ENCODE peak calls at places on chromosomes 2 and 18, in four cellular contexts. One of them, this sample, is unnamed.
A peak's percentile ranks its signal among the peaks of the same experiment; 100 is the strongest.

GRCh38 chr18:7608174-7608550 is 41.0 kb downstream of the PTPRM start:
- DNase-seq in K562: no peak
- DNase-seq in HCT116: no peak
- DNase-seq in HepG2: no peak
- DNase-seq in this sample: no peak

GRCh38 chr2:136572335-136572734 is 193.0 kb upstream of the THSD7B start:
- DNase-seq in K562: no peak
- DNase-seq in HCT116: no peak
- DNase-seq in HepG2: no peak
- DNase-seq in this sample: no peak

GRCh38 chr2:184596819-184597411 is 1.4 kb upstream of the ZNF804A start:
- DNase-seq in K562: no peak
- DNase-seq in HCT116: peak; percentile 27
- DNase-seq in HepG2: peak; percentile 59
- DNase-seq in this sample: no peak

GRCh38 chr2:133431289-133431688 is 137.0 kb downstream of the NCKAP5 start:
- DNase-seq in K562: no peak
- DNase-seq in HCT116: no peak
- DNase-seq in HepG2: no peak
- DNase-seq in this sample: no peak

GRCh38 chr2:205800804-205801203 is 118.5 kb downstream of the NRP2 start:
- DNase-seq in K562: no peak
- DNase-seq in HCT116: no peak
- DNase-seq in HepG2: no peak
- DNase-seq in this sample: no peak

GRCh38 chr2:230899287-230899686 is 25.8 kb downstream of the GPR55 start:
- DNase-seq in K562: no peak
- DNase-seq in HCT116: no peak
- DNase-seq in HepG2: no peak
- DNase-seq in this sample: no peak

GRCh38 chr2:190446750-190447516 is 38.8 kb downstream of the MFSD6 start:
- DNase-seq in K562: no peak
- DNase-seq in HCT116: no peak
- DNase-seq in HepG2: no peak
- DNase-seq in this sample: no peak

GRCh38 chr2:19350678-19351401 is 7.6 kb downstream of the OSR1 start:
- DNase-seq in K562: no peak
- DNase-seq in HCT116: no peak
- DNase-seq in HepG2: no peak
- DNase-seq in this sample: no peak

GRCh38 chr18:45688113-45688512 is 35.9 kb upstream of the SLC14A1 start:
- DNase-seq in K562: no peak
- DNase-seq in HCT116: no peak
- DNase-seq in HepG2: no peak
- DNase-seq in this sample: no peak

GRCh38 chr2:41204315-41204714 is 752.4 kb upstream of the SLC8A1 start:
- DNase-seq in K562: no peak
- DNase-seq in HCT116: no peak
- DNase-seq in HepG2: no peak
- DNase-seq in this sample: no peak

GRCh38 chr18:73774836-73775509 is 372.7 kb downstream of the FBXO15 start:
- DNase-seq in K562: no peak
- DNase-seq in HCT116: no peak
- DNase-seq in HepG2: no peak
- DNase-seq in this sample: peak; percentile 50

GRCh38 chr2:39202639-39203369 is 41.0 kb downstream of the CDKL4 start:
- DNase-seq in K562: peak; percentile 9
- DNase-seq in HCT116: no peak
- DNase-seq in HepG2: no peak
- DNase-seq in this sample: no peak

GRCh38 chr2:43073373-43073772 is 153.0 kb downstream of the ZFP36L2 start:
- DNase-seq in K562: peak; percentile 81
- DNase-seq in HCT116: no peak
- DNase-seq in HepG2: no peak
- DNase-seq in this sample: no peak

GRCh38 chr2:233185320-233185719 is 66.2 kb upstream of the ATG16L1 start:
- DNase-seq in K562: no peak
- DNase-seq in HCT116: no peak
- DNase-seq in HepG2: no peak
- DNase-seq in this sample: no peak

GRCh38 chr2:240002983-240003382 is 22.2 kb downstream of the NDUFA10 start:
- DNase-seq in K562: no peak
- DNase-seq in HCT116: no peak
- DNase-seq in HepG2: no peak
- DNase-seq in this sample: no peak
- TF ChIP-seq TCF7L2 in K562: no peak
- TF ChIP-seq TCF7L2 in HCT116: no peak
- TF ChIP-seq TCF7L2 in HepG2: no peak
- TF ChIP-seq TCF7L2 in this sample: no peak

GRCh38 chr2:106864051-106864450 is 21.9 kb downstream of the ST6GAL2 start:
- DNase-seq in K562: no peak
- DNase-seq in HCT116: no peak
- DNase-seq in HepG2: no peak
- DNase-seq in this sample: no peak

GRCh38 chr2:106857882-106858478 is 28.0 kb downstream of the ST6GAL2 start:
- DNase-seq in K562: no peak
- DNase-seq in HCT116: no peak
- DNase-seq in HepG2: no peak
- DNase-seq in this sample: no peak

GRCh38 chr2:106859498-106859897 is 26.5 kb downstream of the ST6GAL2 start:
- DNase-seq in K562: peak; percentile 1
- DNase-seq in HCT116: no peak
- DNase-seq in HepG2: no peak
- DNase-seq in this sample: no peak

GRCh38 chr2:106863387-106863786 is 22.6 kb downstream of the ST6GAL2 start:
- DNase-seq in K562: no peak
- DNase-seq in HCT116: no peak
- DNase-seq in HepG2: no peak
- DNase-seq in this sample: no peak

GRCh38 chr2:106858810-106859209 is 27.2 kb downstream of the ST6GAL2 start:
- DNase-seq in K562: no peak
- DNase-seq in HCT116: no peak
- DNase-seq in HepG2: no peak
- DNase-seq in this sample: no peak
- TF ChIP-seq CTCF in K562: no peak
- TF ChIP-seq CTCF in HCT116: no peak
- TF ChIP-seq CTCF in HepG2: no peak
- TF ChIP-seq CTCF in this sample: no peak

GRCh38 chr2:86533589-86533988 is 29.7 kb downstream of the CHMP3 start:
- DNase-seq in K562: no peak
- DNase-seq in HCT116: no peak
- DNase-seq in HepG2: no peak
- DNase-seq in this sample: no peak
- H3K9me3 ChIP-seq in K562: peaks cover 3% of the 10 kb centered on the region
- H3K9me3 ChIP-seq in HCT116: no peaks in the 10 kb centered on the region
- H3K9me3 ChIP-seq in HepG2: peaks cover 9% of the 10 kb centered on the region
- H3K9me3 ChIP-seq in this sample: no peaks in the 10 kb centered on the region

GRCh38 chr2:29084561-29084960 is 10.2 kb upstream of the PCARE start:
- DNase-seq in K562: no peak
- DNase-seq in HCT116: no peak
- DNase-seq in HepG2: no peak
- DNase-seq in this sample: no peak
- TF ChIP-seq TCF7L2 in K562: no peak
- TF ChIP-seq TCF7L2 in HCT116: no peak
- TF ChIP-seq TCF7L2 in HepG2: no peak
- TF ChIP-seq TCF7L2 in this sample: no peak

GRCh38 chr2:138291805-138292204 is 209.8 kb upstream of the SPOPL start:
- DNase-seq in K562: no peak
- DNase-seq in HCT116: no peak
- DNase-seq in HepG2: no peak
- DNase-seq in this sample: no peak
- TF ChIP-seq CTCF in K562: no peak
- TF ChIP-seq CTCF in HCT116: no peak
- TF ChIP-seq CTCF in HepG2: no peak
- TF ChIP-seq CTCF in this sample: no peak

GRCh38 chr18:13362051-13362450 is 143.5 kb downstream of the LDLRAD4 start:
- DNase-seq in K562: no peak
- DNase-seq in HCT116: no peak
- DNase-seq in HepG2: no peak
- DNase-seq in this sample: no peak
- H3K9me3 ChIP-seq in K562: no peaks in the 10 kb centered on the region
- H3K9me3 ChIP-seq in HCT116: no peaks in the 10 kb centered on the region
- H3K9me3 ChIP-seq in HepG2: no peaks in the 10 kb centered on the region
- H3K9me3 ChIP-seq in this sample: no peaks in the 10 kb centered on the region

GRCh38 chr2:150491943-150492342 is 4.5 kb upstream of the RND3 start:
- DNase-seq in K562: no peak
- DNase-seq in HCT116: no peak
- DNase-seq in HepG2: no peak
- DNase-seq in this sample: no peak

GRCh38 chr2:150491430-150491829 is 4.0 kb upstream of the RND3 start:
- DNase-seq in K562: no peak
- DNase-seq in HCT116: no peak
- DNase-seq in HepG2: no peak
- DNase-seq in this sample: no peak

GRCh38 chr2:150490466-150490865 is 3.0 kb upstream of the RND3 start:
- DNase-seq in K562: no peak
- DNase-seq in HCT116: no peak
- DNase-seq in HepG2: no peak
- DNase-seq in this sample: no peak

GRCh38 chr2:150494234-150494913 is 6.9 kb upstream of the RND3 start:
- DNase-seq in K562: no peak
- DNase-seq in HCT116: no peak
- DNase-seq in HepG2: no peak
- DNase-seq in this sample: no peak

GRCh38 chr2:150495993-150496627 is 8.6 kb upstream of the RND3 start:
- DNase-seq in K562: no peak
- DNase-seq in HCT116: no peak
- DNase-seq in HepG2: no peak
- DNase-seq in this sample: no peak
- TF ChIP-seq TCF7L2 in K562: no peak
- TF ChIP-seq TCF7L2 in HCT116: no peak
- TF ChIP-seq TCF7L2 in HepG2: no peak
- TF ChIP-seq TCF7L2 in this sample: no peak

DNA sequence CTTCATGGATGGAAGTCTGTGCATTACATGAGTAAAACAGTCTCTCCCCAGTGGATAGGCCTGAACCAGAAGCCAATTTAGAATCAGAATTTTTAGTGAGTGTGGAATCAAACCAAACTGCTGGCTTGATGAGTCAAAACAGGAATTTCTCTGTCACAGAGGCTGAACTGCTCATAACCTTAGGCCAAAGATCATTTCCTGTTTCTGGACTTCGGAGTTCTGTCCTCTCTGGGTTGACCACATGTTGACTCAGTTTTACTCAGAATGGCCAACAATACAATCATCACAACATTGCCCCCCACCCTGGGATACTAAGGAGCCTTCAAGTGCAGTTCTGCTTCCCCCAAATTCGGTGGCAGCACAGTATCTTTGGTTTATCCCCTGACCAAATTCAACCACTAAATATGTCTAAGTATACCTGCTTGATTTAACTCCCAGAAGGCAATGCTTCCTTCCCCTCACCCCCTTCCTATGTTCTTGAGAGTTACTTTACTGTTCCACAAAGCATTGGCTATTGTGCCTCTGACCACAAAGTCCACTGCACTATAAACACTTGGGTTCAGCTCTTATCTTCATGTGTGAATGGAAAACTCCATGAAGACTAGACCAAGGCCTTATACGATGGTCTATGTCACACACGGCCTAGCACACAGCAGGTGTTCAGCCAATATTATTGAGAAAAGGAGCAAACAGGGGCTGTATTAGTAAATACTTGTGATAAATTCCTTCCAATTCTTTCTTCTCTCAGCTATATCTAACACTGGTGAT is 67.8 kb downstream of the NXPH2 start:
- DNase-seq in K562: no peak
- DNase-seq in HCT116: no peak
- DNase-seq in HepG2: peak; percentile 37
- DNase-seq in this sample: no peak
- TF ChIP-seq CTCF in K562: no peak
- TF ChIP-seq CTCF in HCT116: no peak
- TF ChIP-seq CTCF in HepG2: no peak
- TF ChIP-seq CTCF in this sample: no peak

GRCh38 chr18:70936160-70936559 is 647.3 kb downstream of the SOCS6 start:
- DNase-seq in K562: no peak
- DNase-seq in HCT116: no peak
- DNase-seq in HepG2: no peak
- DNase-seq in this sample: no peak

GRCh38 chr18:70931942-70932814 is 643.3 kb downstream of the SOCS6 start:
- DNase-seq in K562: peak; percentile 3
- DNase-seq in HCT116: no peak
- DNase-seq in HepG2: peak; percentile 3
- DNase-seq in this sample: no peak
- H3K9me3 ChIP-seq in K562: no peaks in the 10 kb centered on the region
- H3K9me3 ChIP-seq in HCT116: no peaks in the 10 kb centered on the region
- H3K9me3 ChIP-seq in HepG2: no peaks in the 10 kb centered on the region
- H3K9me3 ChIP-seq in this sample: no peaks in the 10 kb centered on the region

This sample was measured in Panc1.